ENCODE peak calls at places on chromosomes 5 and 9, in seven cellular contexts. One of them, this sample, is unnamed.

GRCh38 chr5:98927242-98927987 is 1.4 kb downstream of the CHD1 start:
- DNase-seq in uterus: peak; percentile 65
- DNase-seq in GM23338: peak; percentile 45
- DNase-seq in effector memory CD4-positive, alpha-beta T cell: peak; percentile 59
- DNase-seq in iPS DF 6.9: no peak
- DNase-seq in A673: peak; percentile 35
- DNase-seq in heart left ventricle: peak; percentile 56
- DNase-seq in this sample: peak; percentile 4

GRCh38 chr9:100282388-100282719 is 70.4 kb downstream of the TEX10 start:
- DNase-seq in uterus: no peak
- DNase-seq in iPS DF 6.9: no peak
- DNase-seq in effector memory CD4-positive, alpha-beta T cell: no peak
- DNase-seq in A673: no peak
- DNase-seq in heart left ventricle: no peak
- DNase-seq in GM23338: no peak
- DNase-seq in this sample: no peak

GRCh38 chr9:133141833-133142594 is 21.0 kb upstream of the RALGDS start:
- DNase-seq in GM23338: no peak
- DNase-seq in iPS DF 6.9: no peak
- DNase-seq in heart left ventricle: no peak
- DNase-seq in effector memory CD4-positive, alpha-beta T cell: peak; percentile 85
- DNase-seq in uterus: peak; percentile 55
- DNase-seq in A673: no peak
- DNase-seq in this sample: no peak

GRCh38 chr9:129275626-129276247 is 97.7 kb upstream of the IER5L start:
- DNase-seq in iPS DF 6.9: no peak
- DNase-seq in uterus: no peak
- DNase-seq in GM23338: peak; percentile 53
- DNase-seq in effector memory CD4-positive, alpha-beta T cell: no peak
- DNase-seq in heart left ventricle: no peak
- DNase-seq in A673: no peak
- DNase-seq in this sample: no peak

GRCh38 chr5:73534001-73534547 is 31.4 kb downstream of the ANKRA2 start:
- DNase-seq in uterus: no peak
- DNase-seq in iPS DF 6.9: no peak
- DNase-seq in A673: no peak
- DNase-seq in effector memory CD4-positive, alpha-beta T cell: no peak
- DNase-seq in heart left ventricle: no peak
- DNase-seq in GM23338: no peak
- DNase-seq in this sample: no peak

GRCh38 chr5:153755913-153756500 is 265.5 kb downstream of the GRIA1 start:
- DNase-seq in uterus: no peak
- DNase-seq in GM23338: no peak
- DNase-seq in A673: no peak
- DNase-seq in iPS DF 6.9: no peak
- DNase-seq in effector memory CD4-positive, alpha-beta T cell: no peak
- DNase-seq in heart left ventricle: no peak
- DNase-seq in this sample: no peak

GRCh38 chr9:38031594-38031993 is 37.4 kb downstream of the SHB start:
- DNase-seq in A673: no peak
- DNase-seq in uterus: no peak
- DNase-seq in iPS DF 6.9: no peak
- DNase-seq in heart left ventricle: no peak
- DNase-seq in effector memory CD4-positive, alpha-beta T cell: no peak
- DNase-seq in GM23338: no peak
- DNase-seq in this sample: no peak

GRCh38 chr9:34158362-34158869 is 20.4 kb upstream of the UBAP1 start:
- DNase-seq in GM23338: no peak
- DNase-seq in A673: no peak
- DNase-seq in iPS DF 6.9: no peak
- DNase-seq in effector memory CD4-positive, alpha-beta T cell: no peak
- DNase-seq in heart left ventricle: no peak
- DNase-seq in uterus: peak; percentile 39
- DNase-seq in this sample: no peak

GRCh38 chr5:139816566-139816965 is 21.0 kb downstream of the PSD2 start:
- DNase-seq in A673: no peak
- DNase-seq in GM23338: no peak
- DNase-seq in effector memory CD4-positive, alpha-beta T cell: no peak
- DNase-seq in heart left ventricle: no peak
- DNase-seq in iPS DF 6.9: no peak
- DNase-seq in uterus: no peak
- DNase-seq in this sample: no peak

GRCh38 chr5:142719836-142720330 is 34.0 kb upstream of the FGF1 start:
- DNase-seq in uterus: no peak
- DNase-seq in effector memory CD4-positive, alpha-beta T cell: no peak
- DNase-seq in iPS DF 6.9: no peak
- DNase-seq in GM23338: no peak
- DNase-seq in heart left ventricle: no peak
- DNase-seq in A673: no peak
- DNase-seq in this sample: no peak

GRCh38 chr9:5453004-5453403 is 2.7 kb downstream of the CD274 start:
- DNase-seq in uterus: no peak
- DNase-seq in effector memory CD4-positive, alpha-beta T cell: no peak
- DNase-seq in GM23338: no peak
- DNase-seq in A673: no peak
- DNase-seq in heart left ventricle: no peak
- DNase-seq in iPS DF 6.9: no peak
- DNase-seq in this sample: no peak

GRCh38 chr5:54887663-54888062 is 97.7 kb downstream of the ESM1 start:
- DNase-seq in effector memory CD4-positive, alpha-beta T cell: no peak
- DNase-seq in iPS DF 6.9: no peak
- DNase-seq in GM23338: no peak
- DNase-seq in uterus: no peak
- DNase-seq in heart left ventricle: no peak
- DNase-seq in A673: no peak
- DNase-seq in this sample: no peak

GRCh38 chr9:77807295-77807694 is 159.2 kb upstream of the GNA14 start:
- DNase-seq in effector memory CD4-positive, alpha-beta T cell: no peak
- DNase-seq in A673: peak; percentile 45
- DNase-seq in heart left ventricle: no peak
- DNase-seq in iPS DF 6.9: no peak
- DNase-seq in GM23338: no peak
- DNase-seq in uterus: no peak
- DNase-seq in this sample: no peak

GRCh38 chr5:139301766-139302499 is 8.4 kb downstream of the MATR3 start:
- DNase-seq in A673: no peak
- DNase-seq in iPS DF 6.9: no peak
- DNase-seq in effector memory CD4-positive, alpha-beta T cell: no peak
- DNase-seq in uterus: no peak
- DNase-seq in GM23338: no peak
- DNase-seq in heart left ventricle: no peak
- DNase-seq in this sample: no peak

GRCh38 chr9:132784286-132784820 is 93.7 kb downstream of the AK8 start:
- DNase-seq in A673: no peak
- DNase-seq in iPS DF 6.9: no peak
- DNase-seq in heart left ventricle: no peak
- DNase-seq in effector memory CD4-positive, alpha-beta T cell: no peak
- DNase-seq in uterus: no peak
- DNase-seq in GM23338: no peak
- DNase-seq in this sample: no peak

GRCh38 chr9:108569624-108570023 is 286.2 kb downstream of the ACTL7B start:
- DNase-seq in A673: no peak
- DNase-seq in heart left ventricle: no peak
- DNase-seq in iPS DF 6.9: no peak
- DNase-seq in effector memory CD4-positive, alpha-beta T cell: no peak
- DNase-seq in uterus: no peak
- DNase-seq in GM23338: no peak
- DNase-seq in this sample: no peak

GRCh38 chr9:113963017-113963620 is 87.0 kb downstream of the ZNF618 start:
- DNase-seq in iPS DF 6.9: peak; percentile 27
- DNase-seq in uterus: no peak
- DNase-seq in effector memory CD4-positive, alpha-beta T cell: no peak
- DNase-seq in A673: peak; percentile 76
- DNase-seq in heart left ventricle: no peak
- DNase-seq in GM23338: peak; percentile 86
- DNase-seq in this sample: peak; percentile 17

GRCh38 chr9:4137234-4137633 is 162.6 kb downstream of the GLIS3 start:
- DNase-seq in A673: peak; percentile 48
- DNase-seq in GM23338: peak; percentile 44
- DNase-seq in uterus: no peak
- DNase-seq in effector memory CD4-positive, alpha-beta T cell: no peak
- DNase-seq in heart left ventricle: no peak
- DNase-seq in iPS DF 6.9: no peak
- DNase-seq in this sample: no peak

GRCh38 chr5:125409101-125409495 is 662.7 kb upstream of the ZNF608 start:
- DNase-seq in GM23338: no peak
- DNase-seq in iPS DF 6.9: no peak
- DNase-seq in heart left ventricle: no peak
- DNase-seq in effector memory CD4-positive, alpha-beta T cell: no peak
- DNase-seq in A673: peak; percentile 39
- DNase-seq in uterus: no peak
- DNase-seq in this sample: no peak
- H3K27ac ChIP-seq in GM23338: no peak overlapping the region
- H3K27ac ChIP-seq in iPS DF 6.9: no peak overlapping the region
- H3K27ac ChIP-seq in heart left ventricle: no peak overlapping the region
- H3K27ac ChIP-seq in effector memory CD4-positive, alpha-beta T cell: no peak overlapping the region
- H3K27ac ChIP-seq in A673: no peak overlapping the region
- H3K27ac ChIP-seq in uterus: peak overlapping the region; percentile 73
- H3K27ac ChIP-seq in this sample: peak overlapping the region; percentile 93

DNA sequence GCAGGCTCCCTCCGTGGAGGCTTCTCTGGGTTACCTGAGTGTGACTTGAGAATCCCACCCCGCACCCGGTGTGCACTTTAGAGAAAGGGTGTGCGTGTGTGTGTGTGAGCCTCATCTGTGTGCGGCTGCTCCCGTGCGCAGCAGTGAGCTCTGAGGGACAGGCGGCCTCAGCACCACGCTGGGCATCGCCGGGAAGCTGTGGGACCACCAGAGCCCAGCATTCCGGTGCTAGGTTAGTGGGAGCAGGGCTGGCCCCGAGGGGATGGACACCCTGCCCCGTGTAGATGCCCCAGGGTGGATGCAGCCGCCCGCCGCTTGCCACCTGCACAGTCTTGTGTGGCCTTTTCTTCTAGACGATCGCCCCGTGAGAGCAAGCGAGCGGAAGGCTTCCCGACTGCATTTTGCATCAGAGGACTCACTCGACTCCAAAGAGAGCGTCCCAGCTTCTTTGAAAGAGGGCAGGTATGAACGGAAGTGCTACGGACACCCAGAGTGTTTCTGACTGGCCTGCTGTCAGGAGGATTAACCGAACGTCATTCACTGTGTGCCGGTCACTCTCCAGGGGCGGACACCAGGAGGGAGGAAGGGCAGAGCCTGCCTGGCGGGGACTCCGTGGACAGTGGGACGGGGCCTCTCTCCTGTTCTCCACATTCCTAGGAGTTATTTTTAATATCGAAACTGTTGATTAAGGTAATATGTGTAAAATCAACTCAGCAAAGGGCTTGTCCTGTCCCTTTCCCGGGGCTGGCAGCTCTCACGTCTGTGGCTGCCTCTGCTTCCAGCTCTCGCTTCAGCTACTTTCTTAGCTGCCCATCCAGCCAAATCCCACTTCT is 12.2 kb downstream of the CEP72 start:
- DNase-seq in GM23338: no peak
- DNase-seq in A673: no peak
- DNase-seq in effector memory CD4-positive, alpha-beta T cell: no peak
- DNase-seq in heart left ventricle: peak; percentile 17
- DNase-seq in uterus: no peak
- DNase-seq in iPS DF 6.9: no peak
- DNase-seq in this sample: no peak
- H3K27ac ChIP-seq in GM23338: no peak overlapping the region
- H3K27ac ChIP-seq in A673: no peak overlapping the region
- H3K27ac ChIP-seq in effector memory CD4-positive, alpha-beta T cell: no peak overlapping the region
- H3K27ac ChIP-seq in heart left ventricle: no peak overlapping the region
- H3K27ac ChIP-seq in uterus: no peak overlapping the region
- H3K27ac ChIP-seq in iPS DF 6.9: no peak overlapping the region
- H3K27ac ChIP-seq in this sample: no peak overlapping the region

DNA sequence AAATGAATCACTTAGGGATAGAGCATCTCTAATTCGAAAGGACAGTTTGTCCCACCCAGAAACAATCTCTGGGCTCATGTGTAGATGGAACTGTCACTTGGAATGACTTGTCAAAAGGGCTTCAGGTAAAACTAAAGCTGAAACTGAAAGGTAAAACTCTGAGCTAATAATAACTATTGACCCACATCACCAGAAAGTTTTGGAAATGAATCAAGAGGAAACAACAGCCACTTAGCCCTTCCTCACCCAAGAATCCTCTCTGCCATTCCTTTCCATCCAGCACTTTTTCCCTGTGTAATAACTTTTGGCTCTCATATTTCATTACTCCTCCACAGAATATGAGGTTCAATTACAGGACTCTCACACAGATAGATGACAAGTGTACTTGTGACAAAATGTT is 14.0 kb upstream of the GLRX start:
- DNase-seq in effector memory CD4-positive, alpha-beta T cell: no peak
- DNase-seq in iPS DF 6.9: no peak
- DNase-seq in GM23338: no peak
- DNase-seq in uterus: no peak
- DNase-seq in A673: no peak
- DNase-seq in heart left ventricle: no peak
- DNase-seq in this sample: no peak
- H3K27ac ChIP-seq in effector memory CD4-positive, alpha-beta T cell: peak overlapping the region; percentile 75
- H3K27ac ChIP-seq in iPS DF 6.9: no peak overlapping the region
- H3K27ac ChIP-seq in GM23338: no peak overlapping the region
- H3K27ac ChIP-seq in uterus: no peak overlapping the region
- H3K27ac ChIP-seq in A673: no peak overlapping the region
- H3K27ac ChIP-seq in heart left ventricle: peak overlapping the region; percentile 55
- H3K27ac ChIP-seq in this sample: no peak overlapping the region

GRCh38 chr5:92704590-92704989 is 876.4 kb downstream of the NR2F1-AS1 start:
- DNase-seq in effector memory CD4-positive, alpha-beta T cell: no peak
- DNase-seq in heart left ventricle: no peak
- DNase-seq in GM23338: no peak
- DNase-seq in uterus: no peak
- DNase-seq in iPS DF 6.9: no peak
- DNase-seq in A673: peak; percentile 86
- DNase-seq in this sample: no peak
- H3K27ac ChIP-seq in effector memory CD4-positive, alpha-beta T cell: no peak overlapping the region
- H3K27ac ChIP-seq in heart left ventricle: no peak overlapping the region
- H3K27ac ChIP-seq in GM23338: no peak overlapping the region
- H3K27ac ChIP-seq in uterus: no peak overlapping the region
- H3K27ac ChIP-seq in iPS DF 6.9: no peak overlapping the region
- H3K27ac ChIP-seq in A673: no peak overlapping the region
- H3K27ac ChIP-seq in this sample: no peak overlapping the region

DNA sequence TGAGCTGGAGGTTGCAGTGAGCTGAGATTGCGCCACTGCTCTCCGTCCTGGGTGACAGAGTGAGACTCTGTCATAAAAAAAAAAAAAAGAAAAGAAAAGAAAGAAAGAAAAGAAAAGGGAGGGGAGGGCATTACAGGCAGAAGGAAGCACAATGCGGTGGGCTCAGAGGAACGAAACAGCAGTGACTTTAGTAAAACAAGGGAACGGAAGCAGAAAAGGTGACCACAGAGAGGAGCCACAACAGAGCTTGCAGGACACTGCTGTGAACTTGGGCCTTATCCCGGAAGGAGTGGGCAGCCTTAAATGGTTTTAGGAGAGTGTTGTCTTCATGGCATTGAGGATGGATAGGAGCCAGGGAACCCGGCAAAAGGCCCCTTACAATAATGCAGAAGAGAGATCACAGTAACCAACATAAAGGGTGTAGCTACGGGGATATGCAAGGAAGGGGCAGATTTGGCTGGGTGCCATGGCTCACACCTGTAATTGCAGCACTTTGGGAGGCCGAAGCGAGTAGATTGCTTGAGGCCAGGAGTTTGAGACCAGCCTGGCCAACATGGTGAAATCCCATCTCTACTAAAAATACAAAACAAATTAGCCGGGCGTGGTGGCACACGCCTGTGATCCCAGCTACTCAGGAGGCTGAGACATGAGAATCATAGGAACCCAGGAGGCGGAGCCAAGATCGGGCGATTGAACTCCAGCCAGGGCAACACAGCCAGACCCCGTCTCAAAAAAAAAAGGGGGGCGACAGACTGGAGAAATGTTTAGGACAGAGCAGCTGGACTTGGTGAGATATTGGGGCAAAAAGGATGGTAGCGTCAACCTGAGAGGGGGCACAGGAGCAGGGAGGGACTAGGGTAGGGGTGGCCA is 83.9 kb upstream of the ZBTB43 start:
- DNase-seq in heart left ventricle: no peak
- DNase-seq in uterus: no peak
- DNase-seq in A673: no peak
- DNase-seq in effector memory CD4-positive, alpha-beta T cell: no peak
- DNase-seq in GM23338: no peak
- DNase-seq in iPS DF 6.9: no peak
- DNase-seq in this sample: no peak
- H3K27ac ChIP-seq in heart left ventricle: no peak overlapping the region
- H3K27ac ChIP-seq in uterus: no peak overlapping the region
- H3K27ac ChIP-seq in A673: no peak overlapping the region
- H3K27ac ChIP-seq in effector memory CD4-positive, alpha-beta T cell: peak overlapping the region; percentile 73
- H3K27ac ChIP-seq in GM23338: no peak overlapping the region
- H3K27ac ChIP-seq in iPS DF 6.9: no peak overlapping the region
- H3K27ac ChIP-seq in this sample: no peak overlapping the region